ENCODE peak calls at places on chromosomes 6 and 20, in seven cellular contexts. T is prostate gland, A is thoracic aorta, S is heart right ventricle, W is iPS DF 6.9, G is keratinocyte, E is GM23338. Q is an unnamed sample.

GRCh38 chr6:3905853-3906190 is 56.6 kb downstream of the FAM50B start:
- DNase-seq in T (no peak), A (no peak), S (no peak), W (no peak), G (no peak), E (peak), Q (no peak)

GRCh38 chr6:19408331-19408730 is 428.8 kb upstream of the ID4 start:
- DNase-seq in T (no peak), A (no peak), S (no peak), W (no peak), G (no peak), E (no peak), Q (no peak)

GRCh38 chr6:96542702-96543101 is 20.2 kb upstream of the FHL5 start:
- DNase-seq in T (no peak), A (no peak), S (no peak), W (no peak), G (no peak), E (peak), Q (no peak)

GRCh38 chr6:166512567-166512966 is 73.9 kb downstream of the RAMACL start:
- DNase-seq in T (no peak), A (no peak), S (no peak), W (no peak), G (no peak), E (no peak), Q (no peak)

GRCh38 chr6:139028242-139028657 is 295 bp upstream of the ABRACL start:
- DNase-seq in T (no peak), A (no peak), S (no peak), W (peak), G (no peak), E (peak), Q (no peak)

GRCh38 chr6:71887006-71887743 is 825 bp downstream of the RIMS1 start:
- DNase-seq in T (no peak), A (no peak), S (no peak), W (no peak), G (no peak), E (peak), Q (no peak)

GRCh38 chr20:10662151-10662550 is 11.6 kb downstream of the JAG1 start:
- DNase-seq in T (no peak), A (no peak), S (no peak), W (no peak), G (no peak), E (no peak), Q (no peak)

GRCh38 chr6:36605102-36605501 is 10.9 kb downstream of the SRSF3 start:
- DNase-seq in T (no peak), A (no peak), S (no peak), W (no peak), G (no peak), E (no peak), Q (no peak)

GRCh38 chr20:53867741-53868351 is 202.5 kb downstream of the BCAS1 start:
- DNase-seq in T (peak), A (no peak), S (no peak), W (no peak), G (peak), E (peak), Q (no peak)

GRCh38 chr20:25005220-25005619 is 12.7 kb upstream of the APMAP start:
- DNase-seq in T (peak), A (no peak), S (peak), W (no peak), G (no peak), E (no peak), Q (peak)

GRCh38 chr6:108739496-108740330 is 108.5 kb upstream of the ARMC2 start:
- DNase-seq in T (peak), A (no peak), S (no peak), W (no peak), G (no peak), E (no peak), Q (no peak)

GRCh38 chr20:11411765-11412164 is 505.9 kb upstream of the BTBD3 start:
- DNase-seq in T (no peak), A (no peak), S (no peak), W (no peak), G (no peak), E (peak), Q (no peak)

DNA sequence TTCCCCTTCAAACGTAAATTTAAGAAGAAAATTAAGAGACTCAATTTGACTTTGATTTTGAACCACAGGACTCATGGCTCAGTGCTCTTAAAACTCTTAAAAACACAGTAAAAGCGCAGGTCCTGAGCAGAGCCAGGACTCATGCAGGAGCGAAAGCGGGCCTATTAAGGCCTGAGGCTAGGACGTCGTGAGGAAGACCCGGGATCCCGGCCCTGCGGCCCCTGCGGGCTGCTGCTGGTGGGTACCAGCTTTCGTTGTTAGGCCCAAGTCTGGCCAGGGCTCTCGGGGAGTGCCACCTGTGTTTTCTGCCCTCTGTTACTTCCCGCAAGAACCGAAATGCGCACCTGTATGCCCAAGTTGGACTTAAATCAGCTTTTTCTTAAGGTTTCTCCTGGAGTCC is 3.5 kb upstream of the PAX1 start:
- DNase-seq in T (no peak), A (no peak), S (no peak), W (no peak), G (no peak), E (peak), Q (no peak)
- H3K27ac ChIP-seq in T (no peak), A (no peak), S (no peak), W (no peak), G (no peak), E (no peak), Q (no peak)

GRCh38 chr6:111957623-111958315 is 84.5 kb upstream of the FYN start:
- DNase-seq in T (no peak), A (no peak), S (no peak), W (peak), G (no peak), E (peak), Q (no peak)

GRCh38 chr6:111956098-111956497 is 82.8 kb upstream of the FYN start:
- DNase-seq in T (no peak), A (no peak), S (no peak), W (no peak), G (no peak), E (no peak), Q (no peak)

GRCh38 chr6:111952821-111953535 is 79.7 kb upstream of the FYN start:
- DNase-seq in T (no peak), A (no peak), S (no peak), W (no peak), G (no peak), E (no peak), Q (no peak)

GRCh38 chr6:111958534-111958933 is 85.3 kb upstream of the FYN start:
- DNase-seq in T (no peak), A (no peak), S (no peak), W (no peak), G (no peak), E (no peak), Q (no peak)
- H3K4me3 ChIP-seq in T (no peak), A (no peak), S (no peak), W (no peak), G (no peak), E (no peak), Q (no peak)

GRCh38 chr6:10553869-10554268 is 32.7 kb downstream of the GCNT2 start:
- DNase-seq in T (no peak), A (no peak), S (no peak), W (no peak), G (no peak), E (no peak), Q (no peak)
- H3K27ac ChIP-seq in T (no peak), A (peak), S (no peak), W (no peak), G (no peak), E (peak), Q (no peak)

GRCh38 chr6:6723792-6724318 is 135.3 kb downstream of the LY86 start:
- DNase-seq in T (no peak), A (no peak), S (no peak), W (no peak), G (no peak), E (no peak), Q (peak)
- H3K4me3 ChIP-seq in T (no peak), A (peak), S (peak), W (no peak), G (no peak), E (peak), Q (no peak)

GRCh38 chr20:19274412-19275015 is 62.1 kb downstream of the SLC24A3 start:
- DNase-seq in T (no peak), A (no peak), S (peak), W (no peak), G (no peak), E (no peak), Q (peak)
- H3K27ac ChIP-seq in T (no peak), A (no peak), S (no peak), W (no peak), G (no peak), E (no peak), Q (peak)

GRCh38 chr20:46308258-46309157 is at the start of gene CDH22:
- DNase-seq in T (peak), A (no peak), S (peak), W (no peak), G (no peak), E (peak), Q (no peak)
- H3K4me3 ChIP-seq in T (peak), A (peak), S (peak), W (peak), G (no peak), E (peak), Q (peak)